ENCODE peak calls at places on chromosomes 6 and 20, in nine cellular contexts. One of them, this sample, is unnamed.

GRCh38 chr6:119134752-119135151 is 56.3 kb upstream of the FAM184A start:
- DNase-seq in astrocyte of the spinal cord: no peak
- DNase-seq in AG04450: no peak
- DNase-seq in Caco-2: no peak
- DNase-seq in upper lobe of right lung: no peak
- DNase-seq in fibroblast of the aortic adventitia: no peak
- DNase-seq in left lung: no peak
- DNase-seq in left ventricle myocardium inferior: no peak
- DNase-seq in tibial artery: no peak
- DNase-seq in this sample: no peak

GRCh38 chr6:40586800-40587201 is 363 bp downstream of the LRFN2 start:
- DNase-seq in AG04450: no peak
- DNase-seq in Caco-2: no peak
- DNase-seq in left lung: no peak
- DNase-seq in tibial artery: no peak
- DNase-seq in upper lobe of right lung: no peak
- DNase-seq in left ventricle myocardium inferior: no peak
- DNase-seq in fibroblast of the aortic adventitia: no peak
- DNase-seq in astrocyte of the spinal cord: no peak
- DNase-seq in this sample: peak

GRCh38 chr6:117399924-117400323 is 25.8 kb downstream of the ROS1 start:
- DNase-seq in left ventricle myocardium inferior: no peak
- DNase-seq in left lung: no peak
- DNase-seq in tibial artery: no peak
- DNase-seq in upper lobe of right lung: no peak
- DNase-seq in fibroblast of the aortic adventitia: peak
- DNase-seq in Caco-2: peak
- DNase-seq in astrocyte of the spinal cord: peak
- DNase-seq in AG04450: no peak
- DNase-seq in this sample: peak

GRCh38 chr6:139686308-139686707 is 311.9 kb upstream of the CITED2 start:
- DNase-seq in left lung: no peak
- DNase-seq in astrocyte of the spinal cord: no peak
- DNase-seq in upper lobe of right lung: no peak
- DNase-seq in AG04450: no peak
- DNase-seq in tibial artery: no peak
- DNase-seq in Caco-2: no peak
- DNase-seq in left ventricle myocardium inferior: no peak
- DNase-seq in fibroblast of the aortic adventitia: peak
- DNase-seq in this sample: peak

GRCh38 chr20:15205719-15206118 is 868.3 kb upstream of the FLRT3 start:
- DNase-seq in astrocyte of the spinal cord: no peak
- DNase-seq in tibial artery: no peak
- DNase-seq in upper lobe of right lung: no peak
- DNase-seq in AG04450: no peak
- DNase-seq in fibroblast of the aortic adventitia: no peak
- DNase-seq in Caco-2: no peak
- DNase-seq in left ventricle myocardium inferior: no peak
- DNase-seq in left lung: no peak
- DNase-seq in this sample: no peak

GRCh38 chr6:7621761-7622160 is 31.8 kb downstream of the SNRNP48 start:
- DNase-seq in AG04450: no peak
- DNase-seq in upper lobe of right lung: no peak
- DNase-seq in astrocyte of the spinal cord: no peak
- DNase-seq in Caco-2: no peak
- DNase-seq in left ventricle myocardium inferior: no peak
- DNase-seq in fibroblast of the aortic adventitia: peak
- DNase-seq in left lung: no peak
- DNase-seq in tibial artery: no peak
- DNase-seq in this sample: peak

GRCh38 chr20:9482180-9482579 is 32.2 kb upstream of the LAMP5 start:
- DNase-seq in left lung: no peak
- DNase-seq in AG04450: no peak
- DNase-seq in astrocyte of the spinal cord: no peak
- DNase-seq in Caco-2: no peak
- DNase-seq in tibial artery: no peak
- DNase-seq in left ventricle myocardium inferior: no peak
- DNase-seq in fibroblast of the aortic adventitia: no peak
- DNase-seq in upper lobe of right lung: no peak
- DNase-seq in this sample: no peak

GRCh38 chr20:24779886-24780285 is 169.2 kb upstream of the CST7 start:
- DNase-seq in tibial artery: peak
- DNase-seq in left lung: no peak
- DNase-seq in fibroblast of the aortic adventitia: no peak
- DNase-seq in Caco-2: no peak
- DNase-seq in upper lobe of right lung: peak
- DNase-seq in AG04450: no peak
- DNase-seq in left ventricle myocardium inferior: no peak
- DNase-seq in astrocyte of the spinal cord: no peak
- DNase-seq in this sample: no peak

GRCh38 chr6:33620584-33621395 is at the start of gene ITPR3:
- DNase-seq in upper lobe of right lung: peak
- DNase-seq in Caco-2: peak
- DNase-seq in fibroblast of the aortic adventitia: peak
- DNase-seq in tibial artery: peak
- DNase-seq in left ventricle myocardium inferior: peak
- DNase-seq in left lung: peak
- DNase-seq in astrocyte of the spinal cord: peak
- DNase-seq in AG04450: no peak
- DNase-seq in this sample: peak

GRCh38 chr6:15817100-15817499 is 154.3 kb upstream of the DTNBP1 start:
- DNase-seq in left lung: no peak
- DNase-seq in Caco-2: no peak
- DNase-seq in tibial artery: no peak
- DNase-seq in upper lobe of right lung: no peak
- DNase-seq in AG04450: no peak
- DNase-seq in fibroblast of the aortic adventitia: no peak
- DNase-seq in astrocyte of the spinal cord: no peak
- DNase-seq in left ventricle myocardium inferior: no peak
- DNase-seq in this sample: no peak

GRCh38 chr6:169289671-169290408 is 36.2 kb upstream of the THBS2 start:
- DNase-seq in AG04450: no peak
- DNase-seq in fibroblast of the aortic adventitia: peak
- DNase-seq in left lung: no peak
- DNase-seq in astrocyte of the spinal cord: peak
- DNase-seq in left ventricle myocardium inferior: peak
- DNase-seq in Caco-2: no peak
- DNase-seq in tibial artery: peak
- DNase-seq in upper lobe of right lung: no peak
- DNase-seq in this sample: peak

GRCh38 chr6:158016571-158017383 is 35.1 kb downstream of the SYNJ2 start:
- DNase-seq in AG04450: no peak
- DNase-seq in upper lobe of right lung: peak
- DNase-seq in left lung: peak
- DNase-seq in Caco-2: no peak
- DNase-seq in fibroblast of the aortic adventitia: no peak
- DNase-seq in astrocyte of the spinal cord: peak
- DNase-seq in tibial artery: peak
- DNase-seq in left ventricle myocardium inferior: peak
- DNase-seq in this sample: no peak

GRCh38 chr6:141464490-141464889 is 668.2 kb upstream of the GJE1 start:
- DNase-seq in left ventricle myocardium inferior: no peak
- DNase-seq in upper lobe of right lung: no peak
- DNase-seq in left lung: no peak
- DNase-seq in fibroblast of the aortic adventitia: peak
- DNase-seq in astrocyte of the spinal cord: peak
- DNase-seq in Caco-2: no peak
- DNase-seq in AG04450: no peak
- DNase-seq in tibial artery: no peak
- DNase-seq in this sample: peak

GRCh38 chr6:141467881-141468280 is 664.8 kb upstream of the GJE1 start:
- DNase-seq in AG04450: no peak
- DNase-seq in fibroblast of the aortic adventitia: peak
- DNase-seq in Caco-2: no peak
- DNase-seq in tibial artery: no peak
- DNase-seq in astrocyte of the spinal cord: peak
- DNase-seq in upper lobe of right lung: no peak
- DNase-seq in left ventricle myocardium inferior: no peak
- DNase-seq in left lung: no peak
- DNase-seq in this sample: peak

GRCh38 chr6:141467041-141467440 is 665.7 kb upstream of the GJE1 start:
- DNase-seq in left ventricle myocardium inferior: no peak
- DNase-seq in left lung: no peak
- DNase-seq in tibial artery: no peak
- DNase-seq in Caco-2: no peak
- DNase-seq in astrocyte of the spinal cord: no peak
- DNase-seq in upper lobe of right lung: no peak
- DNase-seq in AG04450: no peak
- DNase-seq in fibroblast of the aortic adventitia: no peak
- DNase-seq in this sample: no peak

GRCh38 chr6:141460743-141461484 is 671.8 kb upstream of the GJE1 start:
- DNase-seq in tibial artery: no peak
- DNase-seq in astrocyte of the spinal cord: no peak
- DNase-seq in left lung: no peak
- DNase-seq in AG04450: no peak
- DNase-seq in Caco-2: no peak
- DNase-seq in upper lobe of right lung: no peak
- DNase-seq in fibroblast of the aortic adventitia: no peak
- DNase-seq in left ventricle myocardium inferior: no peak
- DNase-seq in this sample: no peak

GRCh38 chr6:141463237-141463977 is 669.3 kb upstream of the GJE1 start:
- DNase-seq in left lung: no peak
- DNase-seq in Caco-2: no peak
- DNase-seq in tibial artery: no peak
- DNase-seq in upper lobe of right lung: no peak
- DNase-seq in left ventricle myocardium inferior: no peak
- DNase-seq in fibroblast of the aortic adventitia: peak
- DNase-seq in AG04450: no peak
- DNase-seq in astrocyte of the spinal cord: peak
- DNase-seq in this sample: peak
- H3K4me3 ChIP-seq in left lung: no peak
- H3K4me3 ChIP-seq in Caco-2: no peak
- H3K4me3 ChIP-seq in tibial artery: peak
- H3K4me3 ChIP-seq in upper lobe of right lung: no peak
- H3K4me3 ChIP-seq in left ventricle myocardium inferior: peak
- H3K4me3 ChIP-seq in fibroblast of the aortic adventitia: peak
- H3K4me3 ChIP-seq in AG04450: no peak
- H3K4me3 ChIP-seq in astrocyte of the spinal cord: no peak
- H3K4me3 ChIP-seq in this sample: no peak

GRCh38 chr6:34973547-34974248 is 84.6 kb downstream of the ANKS1A start:
- DNase-seq in left lung: no peak
- DNase-seq in tibial artery: no peak
- DNase-seq in Caco-2: peak
- DNase-seq in upper lobe of right lung: no peak
- DNase-seq in fibroblast of the aortic adventitia: peak
- DNase-seq in AG04450: no peak
- DNase-seq in left ventricle myocardium inferior: no peak
- DNase-seq in astrocyte of the spinal cord: no peak
- DNase-seq in this sample: peak
- TF ChIP-seq CTCF in left lung: no peak
- TF ChIP-seq CTCF in tibial artery: no peak
- TF ChIP-seq CTCF in Caco-2: peak
- TF ChIP-seq CTCF in upper lobe of right lung: no peak
- TF ChIP-seq CTCF in fibroblast of the aortic adventitia: peak
- TF ChIP-seq CTCF in AG04450: peak
- TF ChIP-seq CTCF in left ventricle myocardium inferior: peak
- TF ChIP-seq CTCF in astrocyte of the spinal cord: peak
- TF ChIP-seq CTCF in this sample: peak

DNA sequence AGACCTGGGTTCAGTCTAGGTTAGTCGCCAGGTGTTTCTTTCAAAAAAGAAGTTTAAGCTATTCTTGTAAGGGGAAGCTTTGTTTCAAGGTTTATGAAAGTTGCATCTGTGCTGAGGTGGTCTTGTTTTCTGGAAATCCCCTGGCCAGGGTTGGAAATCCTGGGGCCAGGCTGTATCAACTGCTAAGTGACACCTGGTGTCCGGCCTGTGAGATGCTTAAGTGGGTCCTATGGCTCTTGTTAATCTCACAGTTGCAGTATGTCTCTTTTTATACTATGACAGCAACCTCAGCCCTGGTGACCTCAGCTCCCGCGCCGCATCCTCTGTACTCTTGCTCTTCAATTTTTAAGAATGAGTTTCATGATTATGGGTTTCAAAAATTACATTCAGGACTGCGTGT is 72.0 kb downstream of the CHMP4B start:
- DNase-seq in astrocyte of the spinal cord: no peak
- DNase-seq in AG04450: no peak
- DNase-seq in tibial artery: no peak
- DNase-seq in Caco-2: no peak
- DNase-seq in left lung: no peak
- DNase-seq in left ventricle myocardium inferior: no peak
- DNase-seq in fibroblast of the aortic adventitia: no peak
- DNase-seq in upper lobe of right lung: no peak
- DNase-seq in this sample: no peak
- H3K4me3 ChIP-seq in astrocyte of the spinal cord: no peak
- H3K4me3 ChIP-seq in AG04450: no peak
- H3K4me3 ChIP-seq in tibial artery: no peak
- H3K4me3 ChIP-seq in Caco-2: no peak
- H3K4me3 ChIP-seq in left lung: no peak
- H3K4me3 ChIP-seq in left ventricle myocardium inferior: no peak
- H3K4me3 ChIP-seq in fibroblast of the aortic adventitia: no peak
- H3K4me3 ChIP-seq in upper lobe of right lung: no peak
- H3K4me3 ChIP-seq in this sample: no peak

GRCh38 chr6:82712826-82713225 is 349.2 kb downstream of the TPBG start:
- DNase-seq in Caco-2: no peak
- DNase-seq in AG04450: no peak
- DNase-seq in upper lobe of right lung: no peak
- DNase-seq in left ventricle myocardium inferior: no peak
- DNase-seq in fibroblast of the aortic adventitia: peak
- DNase-seq in tibial artery: no peak
- DNase-seq in astrocyte of the spinal cord: no peak
- DNase-seq in left lung: no peak
- DNase-seq in this sample: peak
- TF ChIP-seq CTCF in Caco-2: peak
- TF ChIP-seq CTCF in AG04450: peak
- TF ChIP-seq CTCF in upper lobe of right lung: peak
- TF ChIP-seq CTCF in left ventricle myocardium inferior: peak
- TF ChIP-seq CTCF in fibroblast of the aortic adventitia: peak
- TF ChIP-seq CTCF in tibial artery: no peak
- TF ChIP-seq CTCF in astrocyte of the spinal cord: peak
- TF ChIP-seq CTCF in left lung: no peak
- TF ChIP-seq CTCF in this sample: peak

GRCh38 chr20:51629399-51630058 is 87.0 kb upstream of the NFATC2 start:
- DNase-seq in astrocyte of the spinal cord: no peak
- DNase-seq in AG04450: no peak
- DNase-seq in left ventricle myocardium inferior: no peak
- DNase-seq in tibial artery: no peak
- DNase-seq in left lung: no peak
- DNase-seq in fibroblast of the aortic adventitia: no peak
- DNase-seq in Caco-2: no peak
- DNase-seq in upper lobe of right lung: no peak
- DNase-seq in this sample: peak

GRCh38 chr20:51633430-51633829 is 90.9 kb upstream of the NFATC2 start:
- DNase-seq in left lung: no peak
- DNase-seq in upper lobe of right lung: no peak
- DNase-seq in fibroblast of the aortic adventitia: no peak
- DNase-seq in left ventricle myocardium inferior: no peak
- DNase-seq in astrocyte of the spinal cord: no peak
- DNase-seq in Caco-2: no peak
- DNase-seq in AG04450: no peak
- DNase-seq in tibial artery: no peak
- DNase-seq in this sample: no peak

GRCh38 chr20:51631953-51632352 is 89.4 kb upstream of the NFATC2 start:
- DNase-seq in fibroblast of the aortic adventitia: no peak
- DNase-seq in tibial artery: no peak
- DNase-seq in Caco-2: no peak
- DNase-seq in astrocyte of the spinal cord: no peak
- DNase-seq in upper lobe of right lung: no peak
- DNase-seq in AG04450: no peak
- DNase-seq in left ventricle myocardium inferior: no peak
- DNase-seq in left lung: no peak
- DNase-seq in this sample: no peak

GRCh38 chr20:51628533-51629398 is 86.2 kb upstream of the NFATC2 start:
- DNase-seq in upper lobe of right lung: no peak
- DNase-seq in astrocyte of the spinal cord: peak
- DNase-seq in fibroblast of the aortic adventitia: peak
- DNase-seq in left ventricle myocardium inferior: no peak
- DNase-seq in left lung: no peak
- DNase-seq in tibial artery: no peak
- DNase-seq in Caco-2: no peak
- DNase-seq in AG04450: no peak
- DNase-seq in this sample: peak

GRCh38 chr20:51631011-51631950 is 88.8 kb upstream of the NFATC2 start:
- DNase-seq in astrocyte of the spinal cord: peak
- DNase-seq in Caco-2: no peak
- DNase-seq in AG04450: peak
- DNase-seq in tibial artery: peak
- DNase-seq in fibroblast of the aortic adventitia: peak
- DNase-seq in left ventricle myocardium inferior: peak
- DNase-seq in upper lobe of right lung: no peak
- DNase-seq in left lung: no peak
- DNase-seq in this sample: peak
- H3K4me3 ChIP-seq in astrocyte of the spinal cord: no peak
- H3K4me3 ChIP-seq in Caco-2: no peak
- H3K4me3 ChIP-seq in AG04450: peak
- H3K4me3 ChIP-seq in tibial artery: peak
- H3K4me3 ChIP-seq in fibroblast of the aortic adventitia: peak
- H3K4me3 ChIP-seq in left ventricle myocardium inferior: peak
- H3K4me3 ChIP-seq in upper lobe of right lung: no peak
- H3K4me3 ChIP-seq in left lung: no peak
- H3K4me3 ChIP-seq in this sample: no peak

This sample was measured in cardiac fibroblast.